ENCODE peak calls at places on chromosomes 5 and 9, in five cellular contexts. One of them, this sample, is unnamed.

GRCh38 chr5:3590253-3590966 is 5.2 kb upstream of the IRX1 start:
- DNase-seq in HepG2: no peak
- DNase-seq in H1: no peak
- DNase-seq in IMR-90: no peak
- DNase-seq in K562: no peak
- DNase-seq in this sample: no peak

GRCh38 chr9:121455527-121456239 is 44.0 kb downstream of the GGTA1 start:
- DNase-seq in H1: no peak
- DNase-seq in IMR-90: no peak
- DNase-seq in K562: peak
- DNase-seq in HepG2: no peak
- DNase-seq in this sample: no peak

GRCh38 chr9:122261469-122261881 is 3.2 kb downstream of the RBM18 start:
- DNase-seq in IMR-90: peak
- DNase-seq in H1: no peak
- DNase-seq in K562: peak
- DNase-seq in HepG2: peak
- DNase-seq in this sample: peak

GRCh38 chr9:89686134-89686533 is 81.3 kb downstream of the GADD45G start:
- DNase-seq in H1: no peak
- DNase-seq in HepG2: no peak
- DNase-seq in K562: no peak
- DNase-seq in IMR-90: no peak
- DNase-seq in this sample: no peak

GRCh38 chr9:129501771-129502324 is 119.1 kb downstream of the C9orf50 start:
- DNase-seq in K562: no peak
- DNase-seq in HepG2: no peak
- DNase-seq in H1: no peak
- DNase-seq in IMR-90: no peak
- DNase-seq in this sample: no peak

GRCh38 chr5:131996210-131997025 is 15.0 kb downstream of the ACSL6 start:
- DNase-seq in K562: peak
- DNase-seq in IMR-90: no peak
- DNase-seq in HepG2: peak
- DNase-seq in H1: no peak
- DNase-seq in this sample: no peak

GRCh38 chr9:78114581-78114980 is 83.0 kb upstream of the GNAQ start:
- DNase-seq in H1: no peak
- DNase-seq in HepG2: no peak
- DNase-seq in K562: no peak
- DNase-seq in IMR-90: no peak
- DNase-seq in this sample: no peak

GRCh38 chr9:89473762-89474469 is 24.0 kb downstream of the SEMA4D start:
- DNase-seq in HepG2: no peak
- DNase-seq in K562: no peak
- DNase-seq in H1: no peak
- DNase-seq in IMR-90: peak
- DNase-seq in this sample: no peak

GRCh38 chr5:160619381-160619780 is 197.7 kb downstream of the PTTG1 start:
- DNase-seq in K562: no peak
- DNase-seq in HepG2: no peak
- DNase-seq in IMR-90: no peak
- DNase-seq in H1: no peak
- DNase-seq in this sample: no peak

GRCh38 chr9:33025572-33026347 is 687 bp downstream of the DNAJA1 start:
- DNase-seq in K562: peak
- DNase-seq in IMR-90: peak
- DNase-seq in HepG2: peak
- DNase-seq in H1: no peak
- DNase-seq in this sample: no peak

GRCh38 chr9:128371622-128372117 is 496 bp downstream of the URM1 start:
- DNase-seq in HepG2: no peak
- DNase-seq in H1: no peak
- DNase-seq in IMR-90: no peak
- DNase-seq in K562: no peak
- DNase-seq in this sample: no peak

GRCh38 chr5:78377056-78377717 is 16.8 kb downstream of the SCAMP1 start:
- DNase-seq in IMR-90: peak
- DNase-seq in K562: no peak
- DNase-seq in H1: no peak
- DNase-seq in HepG2: no peak
- DNase-seq in this sample: no peak

GRCh38 chr5:169347786-169348185 is 46.8 kb upstream of the SLIT3 start:
- DNase-seq in K562: no peak
- DNase-seq in H1: no peak
- DNase-seq in HepG2: no peak
- DNase-seq in IMR-90: no peak
- DNase-seq in this sample: no peak

GRCh38 chr9:38015267-38015666 is 53.8 kb downstream of the SHB start:
- DNase-seq in H1: no peak
- DNase-seq in HepG2: no peak
- DNase-seq in K562: no peak
- DNase-seq in IMR-90: no peak
- DNase-seq in this sample: no peak

GRCh38 chr5:20276061-20276958 is 288.3 kb upstream of the CDH18 start:
- DNase-seq in K562: no peak
- DNase-seq in IMR-90: peak
- DNase-seq in H1: no peak
- DNase-seq in HepG2: peak
- DNase-seq in this sample: peak

GRCh38 chr5:116046261-116046660 is 14.0 kb downstream of the ARL14EPL start:
- DNase-seq in HepG2: no peak
- DNase-seq in IMR-90: no peak
- DNase-seq in H1: no peak
- DNase-seq in K562: no peak
- DNase-seq in this sample: no peak

GRCh38 chr5:73418244-73418691 is 30.3 kb downstream of the FOXD1 start:
- DNase-seq in H1: no peak
- DNase-seq in K562: no peak
- DNase-seq in HepG2: no peak
- DNase-seq in IMR-90: no peak
- DNase-seq in this sample: no peak

GRCh38 chr9:111263116-111263515 is 66.9 kb downstream of the OR2K2 start:
- DNase-seq in HepG2: no peak
- DNase-seq in IMR-90: no peak
- DNase-seq in H1: no peak
- DNase-seq in K562: no peak
- DNase-seq in this sample: no peak

GRCh38 chr5:2010940-2011339 is 128.2 kb upstream of the IRX4 start:
- DNase-seq in H1: no peak
- DNase-seq in K562: no peak
- DNase-seq in IMR-90: no peak
- DNase-seq in HepG2: no peak
- DNase-seq in this sample: no peak

GRCh38 chr5:107474361-107474723 is 196.4 kb downstream of the EFNA5 start:
- DNase-seq in HepG2: no peak
- DNase-seq in H1: no peak
- DNase-seq in IMR-90: no peak
- DNase-seq in K562: no peak
- DNase-seq in this sample: no peak

GRCh38 chr5:107478068-107478641 is 192.6 kb downstream of the EFNA5 start:
- DNase-seq in H1: no peak
- DNase-seq in HepG2: no peak
- DNase-seq in K562: no peak
- DNase-seq in IMR-90: no peak
- DNase-seq in this sample: no peak

GRCh38 chr5:107474724-107475489 is 195.8 kb downstream of the EFNA5 start:
- DNase-seq in K562: no peak
- DNase-seq in IMR-90: peak
- DNase-seq in HepG2: no peak
- DNase-seq in H1: no peak
- DNase-seq in this sample: peak

GRCh38 chr5:107477492-107477891 is 193.2 kb downstream of the EFNA5 start:
- DNase-seq in IMR-90: no peak
- DNase-seq in K562: no peak
- DNase-seq in H1: no peak
- DNase-seq in HepG2: no peak
- DNase-seq in this sample: no peak

DNA sequence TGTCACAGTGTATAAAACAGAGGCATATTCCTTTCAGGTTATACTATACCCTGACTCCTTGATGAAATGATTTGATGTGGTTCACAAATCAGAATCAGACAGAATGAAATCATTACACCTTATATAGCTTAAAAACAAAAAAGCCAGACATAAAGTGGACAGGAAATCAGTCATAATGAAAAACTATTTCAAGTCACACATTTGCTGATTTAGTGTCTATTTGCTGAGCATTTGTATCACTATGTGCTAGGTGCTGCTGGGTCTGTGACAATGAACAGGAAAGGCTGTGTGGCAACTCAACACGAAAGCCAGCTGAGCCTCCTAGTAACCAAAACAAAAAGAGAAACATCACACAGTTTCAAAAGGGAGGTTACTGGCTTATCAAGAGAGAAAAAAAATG is 194.0 kb downstream of the EFNA5 start:
- DNase-seq in H1: no peak
- DNase-seq in IMR-90: no peak
- DNase-seq in K562: no peak
- DNase-seq in HepG2: no peak
- DNase-seq in this sample: peak
- H3K27ac ChIP-seq in H1: no peak
- H3K27ac ChIP-seq in IMR-90: no peak
- H3K27ac ChIP-seq in K562: no peak
- H3K27ac ChIP-seq in HepG2: no peak
- H3K27ac ChIP-seq in this sample: peak

GRCh38 chr5:171845040-171845439 is 59.4 kb downstream of the SMIM23 start:
- DNase-seq in IMR-90: no peak
- DNase-seq in HepG2: no peak
- DNase-seq in K562: no peak
- DNase-seq in H1: no peak
- DNase-seq in this sample: no peak
- TF ChIP-seq RFX5 in IMR-90: no peak
- TF ChIP-seq RFX5 in HepG2: no peak
- TF ChIP-seq RFX5 in K562: no peak
- TF ChIP-seq RFX5 in H1: no peak
- TF ChIP-seq RFX5 in this sample: no peak

GRCh38 chr5:76717222-76718083 is 1.5 kb downstream of the F2R start:
- DNase-seq in IMR-90: no peak
- DNase-seq in HepG2: no peak
- DNase-seq in H1: no peak
- DNase-seq in K562: no peak
- DNase-seq in this sample: no peak
- H3K4me3 ChIP-seq in IMR-90: peak
- H3K4me3 ChIP-seq in HepG2: no peak
- H3K4me3 ChIP-seq in H1: peak
- H3K4me3 ChIP-seq in K562: peak
- H3K4me3 ChIP-seq in this sample: peak

GRCh38 chr5:156497816-156498215 is 170.9 kb downstream of the SGCD start:
- DNase-seq in IMR-90: peak
- DNase-seq in H1: no peak
- DNase-seq in HepG2: no peak
- DNase-seq in K562: no peak
- DNase-seq in this sample: no peak

GRCh38 chr5:156500755-156501154 is 173.8 kb downstream of the SGCD start:
- DNase-seq in K562: no peak
- DNase-seq in HepG2: no peak
- DNase-seq in IMR-90: no peak
- DNase-seq in H1: no peak
- DNase-seq in this sample: no peak

GRCh38 chr5:156498226-156498965 is 171.4 kb downstream of the SGCD start:
- DNase-seq in K562: no peak
- DNase-seq in HepG2: no peak
- DNase-seq in H1: no peak
- DNase-seq in IMR-90: peak
- DNase-seq in this sample: no peak
- H3K27ac ChIP-seq in K562: no peak
- H3K27ac ChIP-seq in HepG2: no peak
- H3K27ac ChIP-seq in H1: no peak
- H3K27ac ChIP-seq in IMR-90: no peak
- H3K27ac ChIP-seq in this sample: no peak

GRCh38 chr9:762217-762616 is 79.3 kb upstream of the DMRT1 start:
- DNase-seq in IMR-90: no peak
- DNase-seq in H1: no peak
- DNase-seq in HepG2: no peak
- DNase-seq in K562: no peak
- DNase-seq in this sample: no peak

GRCh38 chr9:763692-764091 is 77.8 kb upstream of the DMRT1 start:
- DNase-seq in IMR-90: no peak
- DNase-seq in HepG2: no peak
- DNase-seq in H1: no peak
- DNase-seq in K562: no peak
- DNase-seq in this sample: no peak

GRCh38 chr9:761793-762190 is 79.7 kb upstream of the DMRT1 start:
- DNase-seq in HepG2: no peak
- DNase-seq in K562: no peak
- DNase-seq in H1: no peak
- DNase-seq in IMR-90: no peak
- DNase-seq in this sample: no peak

GRCh38 chr9:764986-765385 is 76.5 kb upstream of the DMRT1 start:
- DNase-seq in H1: no peak
- DNase-seq in HepG2: no peak
- DNase-seq in IMR-90: no peak
- DNase-seq in K562: no peak
- DNase-seq in this sample: no peak

GRCh38 chr9:764105-764524 is 77.4 kb upstream of the DMRT1 start:
- DNase-seq in HepG2: peak
- DNase-seq in K562: peak
- DNase-seq in IMR-90: peak
- DNase-seq in H1: peak
- DNase-seq in this sample: peak
- TF ChIP-seq RFX5 in HepG2: no peak
- TF ChIP-seq RFX5 in K562: no peak
- TF ChIP-seq RFX5 in IMR-90: no peak
- TF ChIP-seq RFX5 in H1: no peak
- TF ChIP-seq RFX5 in this sample: no peak

GRCh38 chr9:19184144-19184917 is 46.2 kb upstream of the DENND4C start:
- DNase-seq in IMR-90: peak
- DNase-seq in H1: no peak
- DNase-seq in HepG2: peak
- DNase-seq in K562: peak
- DNase-seq in this sample: peak
- H3K4me3 ChIP-seq in IMR-90: no peak
- H3K4me3 ChIP-seq in H1: no peak
- H3K4me3 ChIP-seq in HepG2: no peak
- H3K4me3 ChIP-seq in K562: no peak
- H3K4me3 ChIP-seq in this sample: no peak

This sample was measured in A549.